ENCODE peak calls at places on chromosomes 2 and 18, in four cellular contexts. G is SK-N-SH, Q is K562, F is HepG2. R is an unnamed sample.

GRCh38 chr2:138452324-138452723 is 49.2 kb upstream of the SPOPL start:
- DNase-seq in G (no peak), F (no peak), Q (no peak), R (no peak)

GRCh38 chr2:241179894-241180293 is 8.6 kb upstream of the ANO7 start:
- DNase-seq in G (no peak), F (no peak), Q (no peak), R (no peak)

GRCh38 chr2:120401275-120402069 is 55.5 kb downstream of the INHBB start:
- DNase-seq in G (no peak), Q (no peak), F (no peak), R (no peak)

GRCh38 chr18:9705183-9705864 is 2.8 kb upstream of the RAB31 start:
- DNase-seq in G (no peak), Q (peak), F (no peak), R (no peak)

GRCh38 chr18:27185025-27185763 is at the start of gene CHST9:
- DNase-seq in Q (no peak), G (peak), F (no peak), R (no peak)

GRCh38 chr2:19851116-19851515 is 50.7 kb downstream of the TTC32 start:
- DNase-seq in F (no peak), Q (no peak), G (no peak), R (no peak)

GRCh38 chr2:235556086-235556485 is 62.2 kb downstream of the AGAP1 start:
- DNase-seq in F (no peak), G (no peak), Q (no peak), R (no peak)

GRCh38 chr18:55337908-55338521 is 250.0 kb downstream of the TCF4 start:
- DNase-seq in G (no peak), F (no peak), Q (no peak), R (no peak)

GRCh38 chr2:122960727-122961641 is 1064.1 kb upstream of the CNTNAP5 start:
- DNase-seq in G (no peak), F (no peak), Q (no peak), R (no peak)

DNA sequence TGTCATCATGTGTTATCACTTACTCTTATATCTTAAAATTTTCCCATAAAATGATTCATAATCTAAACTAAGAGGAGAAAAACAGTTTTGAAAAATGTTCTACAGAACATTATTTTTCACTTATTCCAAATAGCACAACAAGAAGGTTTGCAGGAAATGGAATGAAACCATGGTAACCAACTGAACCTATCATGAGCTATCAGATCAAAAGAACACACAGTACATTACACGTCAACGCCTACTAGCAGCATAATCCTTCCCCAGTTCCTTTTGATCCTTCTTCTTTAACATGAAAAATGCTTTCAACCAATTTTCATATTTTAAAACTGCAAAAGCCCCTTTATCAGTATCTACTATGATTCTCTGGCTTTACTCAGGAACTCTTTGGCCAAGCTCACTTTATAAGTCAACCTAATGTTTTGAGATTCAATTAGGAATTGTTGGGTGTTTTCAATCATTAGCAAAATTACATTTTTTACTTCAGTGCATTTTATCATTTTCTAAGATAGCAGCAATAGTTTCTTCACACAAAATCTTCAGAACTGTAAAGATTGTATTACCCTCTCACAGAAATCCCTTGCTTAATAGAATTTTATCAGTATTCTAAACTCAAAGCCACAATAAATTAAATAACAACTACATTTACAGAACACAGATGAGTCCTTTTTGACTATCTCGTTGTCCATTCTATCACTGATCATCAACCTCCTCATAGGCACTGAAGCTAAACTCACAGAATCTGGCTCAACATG is 102.5 kb downstream of the CHN1 start:
- DNase-seq in G (peak), Q (no peak), F (no peak), R (no peak)
- TF ChIP-seq ZBTB33 in G (no peak), Q (no peak), F (no peak), R (no peak)

GRCh38 chr2:54560146-54560881 is 104.2 kb downstream of the SPTBN1 start:
- DNase-seq in F (no peak), G (peak), Q (peak), R (no peak)

GRCh38 chr2:54558188-54558975 is 102.3 kb downstream of the SPTBN1 start:
- DNase-seq in G (peak), F (peak), Q (peak), R (no peak)

GRCh38 chr2:54558976-54559410 is 102.9 kb downstream of the SPTBN1 start:
- DNase-seq in G (peak), Q (no peak), F (no peak), R (no peak)

GRCh38 chr2:54561010-54561409 is 104.9 kb downstream of the SPTBN1 start:
- DNase-seq in G (no peak), Q (no peak), F (no peak), R (no peak)

GRCh38 chr2:54559593-54560145 is 103.5 kb downstream of the SPTBN1 start:
- DNase-seq in Q (no peak), G (peak), F (peak), R (no peak)
- TF ChIP-seq GABPA in Q (no peak), G (no peak), F (no peak), R (no peak)

DNA sequence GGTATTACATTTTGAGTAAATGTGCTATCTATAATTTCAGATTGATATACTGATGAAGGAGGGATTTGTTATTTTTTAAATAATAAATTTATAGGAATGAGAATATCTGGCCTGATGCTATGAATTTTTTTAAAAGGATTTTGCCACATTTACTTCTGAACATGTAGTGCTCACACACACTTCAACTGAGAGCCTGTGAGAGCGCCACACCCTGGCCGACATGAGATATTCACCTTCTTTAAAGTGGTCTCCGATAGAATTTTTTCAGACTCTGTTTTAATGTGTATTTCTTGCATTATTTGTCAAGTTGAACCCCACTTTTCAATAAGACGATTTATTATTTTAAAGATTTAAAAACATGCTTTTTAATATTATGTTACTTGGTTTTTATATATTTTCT is 813.3 kb downstream of the DCC start:
- DNase-seq in F (peak), Q (no peak), G (no peak), R (no peak)
- TF ChIP-seq ZBTB33 in F (no peak), Q (no peak), G (no peak), R (no peak)

GRCh38 chr2:67272195-67272594 is 124.9 kb upstream of the ETAA1 start:
- DNase-seq in Q (no peak), F (no peak), G (no peak), R (no peak)

DNA sequence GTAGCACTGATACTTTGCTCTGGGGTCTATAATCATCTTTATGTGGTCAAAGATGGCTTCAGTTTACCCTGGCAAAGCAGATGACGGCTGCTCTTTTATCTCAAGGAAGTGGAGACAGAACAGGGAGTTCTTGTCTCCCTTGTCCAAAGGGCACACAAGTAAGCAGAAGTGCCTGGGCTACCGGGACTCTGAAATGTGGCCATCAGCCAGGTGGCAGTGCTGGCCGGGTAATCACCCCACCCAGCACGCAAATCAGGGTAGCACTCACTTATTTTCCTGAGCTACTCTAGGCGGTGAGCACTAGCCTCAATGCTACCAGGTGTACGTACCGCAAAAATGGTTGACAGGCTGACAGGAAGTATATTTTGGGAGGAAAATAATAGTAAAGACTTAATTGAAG is 119.7 kb upstream of the ETAA1 start:
- DNase-seq in G (no peak), F (peak), Q (no peak), R (no peak)
- TF ChIP-seq GABPA in G (no peak), F (no peak), Q (no peak), R (no peak)

GRCh38 chr2:25274868-25275574 is 66.7 kb downstream of the DNMT3A start:
- DNase-seq in G (no peak), F (no peak), Q (no peak), R (no peak)
- TF ChIP-seq ZBTB33 in G (no peak), F (no peak), Q (no peak), R (no peak)

DNA sequence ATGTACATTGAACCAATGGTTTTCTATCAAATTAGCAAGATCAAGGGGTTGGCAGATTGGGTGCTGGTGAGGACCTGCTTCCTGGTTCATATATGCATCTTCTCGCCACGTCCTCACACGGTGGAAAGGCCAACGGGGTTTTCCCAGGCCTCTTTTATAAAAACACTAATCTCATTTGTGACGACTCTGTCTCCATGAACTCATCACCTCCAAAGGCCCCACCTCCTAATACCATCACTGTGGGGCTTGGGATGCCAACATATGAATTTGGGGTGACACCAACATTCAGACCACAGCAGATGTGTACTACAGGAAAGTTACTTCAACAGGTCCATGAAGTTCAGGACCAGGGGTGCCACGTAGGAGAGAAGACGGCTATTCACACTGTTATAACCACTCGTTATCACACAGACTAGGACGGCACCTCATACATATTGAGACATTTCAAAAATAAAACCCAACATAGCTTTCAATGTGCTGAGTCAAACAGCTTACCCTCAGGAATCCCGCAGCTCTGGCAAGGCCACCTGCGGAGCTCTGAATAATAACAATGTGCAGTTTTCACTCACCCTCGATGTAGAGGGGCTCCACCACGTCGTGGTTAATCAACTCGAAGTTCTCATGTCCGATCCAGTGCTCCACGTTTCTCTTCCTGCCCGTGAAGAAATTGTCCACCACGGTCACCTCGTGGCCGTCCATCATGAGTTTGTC is 49.3 kb downstream of the UXS1 start:
- DNase-seq in F (no peak), Q (no peak), G (no peak), R (no peak)
- TF ChIP-seq GABPA in F (no peak), Q (no peak), G (no peak), R (no peak)